ENCODE peak calls at places on chromosomes 16 and 17, in ten cellular contexts. C is IMR-90, E is progenitor cell of endocrine pancreas, N is neural crest cell, J is B cell, Q is AG09309, H is type B pancreatic cell, Z is tibial artery, S is retinal pigment epithelial cell, W is WTC11. A is an unnamed sample.

GRCh38 chr17:40316571-40317344 is 7.8 kb downstream of the RARA start:
- DNase-seq in E (no peak), N (peak), W (peak), Q (no peak), Z (peak), S (no peak), J (no peak), H (no peak), C (peak), A (peak)

GRCh38 chr16:56708821-56709685 is 20.9 kb upstream of the NUP93 start:
- DNase-seq in J (no peak), W (no peak), E (no peak), S (no peak), C (no peak), Z (no peak), N (no peak), H (no peak), Q (no peak), A (no peak)

GRCh38 chr16:12484987-12485386 is 318.7 kb downstream of the CPPED1 start:
- DNase-seq in Z (no peak), H (no peak), Q (no peak), C (no peak), W (no peak), S (no peak), E (no peak), N (no peak), J (no peak), A (no peak)

GRCh38 chr16:85138825-85139627 is 26.8 kb upstream of the CIBAR2 start:
- DNase-seq in Z (no peak), W (no peak), E (no peak), H (no peak), N (no peak), J (no peak), S (no peak), C (no peak), Q (no peak), A (no peak)

GRCh38 chr16:23969468-23970297 is 133.9 kb downstream of the PRKCB start:
- DNase-seq in S (no peak), N (no peak), C (no peak), Q (no peak), W (no peak), Z (no peak), H (no peak), E (no peak), J (no peak), A (no peak)

GRCh38 chr17:74212262-74212912 is 984 bp upstream of the TTYH2 start:
- DNase-seq in Z (no peak), S (no peak), J (peak), C (no peak), Q (no peak), H (no peak), N (no peak), W (peak), E (no peak), A (peak)

GRCh38 chr17:70365098-70365583 is 195.8 kb downstream of the KCNJ2 start:
- DNase-seq in S (no peak), E (no peak), J (no peak), C (peak), W (no peak), H (no peak), Q (no peak), Z (no peak), N (no peak), A (peak)

GRCh38 chr17:69144621-69145255 is 3.0 kb upstream of the ABCA6 start:
- DNase-seq in S (no peak), H (no peak), N (no peak), W (no peak), C (no peak), Q (no peak), J (no peak), E (no peak), Z (no peak), A (no peak)

GRCh38 chr16:25553711-25554436 is 137.9 kb upstream of the HS3ST4 start:
- DNase-seq in W (no peak), N (no peak), Q (no peak), C (peak), S (no peak), J (no peak), Z (no peak), E (no peak), H (no peak), A (peak)

GRCh38 chr17:1237471-1237870 is 32.8 kb upstream of the BHLHA9 start:
- DNase-seq in J (no peak), E (no peak), C (no peak), W (no peak), N (no peak), Z (no peak), Q (no peak), S (no peak), H (no peak), A (no peak)

GRCh38 chr17:48492401-48493298 is 38.2 kb downstream of the HOXB1 start:
- DNase-seq in E (peak), H (peak), Z (no peak), W (peak), J (peak), C (peak), N (peak), S (no peak), Q (no peak), A (peak)

GRCh38 chr17:15240617-15241016 is 24.5 kb downstream of the PMP22 start:
- DNase-seq in H (no peak), J (no peak), C (peak), N (no peak), W (no peak), Q (no peak), Z (no peak), E (no peak), S (no peak), A (no peak)

GRCh38 chr16:71630808-71631207 is 4.8 kb downstream of the MARVELD3 start:
- DNase-seq in W (no peak), N (no peak), Q (no peak), H (no peak), J (no peak), Z (no peak), C (no peak), S (peak), E (no peak), A (no peak)

GRCh38 chr17:9252525-9252924 is 231.2 kb downstream of the NTN1 start:
- DNase-seq in E (no peak), C (no peak), Z (no peak), H (no peak), Q (no peak), N (no peak), S (no peak), W (no peak), J (no peak), A (no peak)

GRCh38 chr16:50884066-50884860 is 142.4 kb downstream of the CYLD start:
- DNase-seq in C (no peak), N (peak), H (no peak), J (peak), Z (no peak), E (no peak), S (no peak), Q (no peak), W (peak), A (no peak)

GRCh38 chr16:71883193-71883848 is 661 bp downstream of the ZNF821 start:
- DNase-seq in W (peak), J (peak), E (peak), C (peak), N (peak), H (peak), Q (no peak), Z (no peak), S (no peak), A (no peak)

GRCh38 chr17:76384987-76385891 is 830 bp downstream of the SPHK1 start:
- DNase-seq in J (no peak), H (no peak), Z (peak), E (no peak), Q (no peak), S (no peak), C (peak), W (peak), N (peak), A (peak)

GRCh38 chr17:41962111-41962510 is 4.5 kb upstream of the CNP start:
- DNase-seq in N (no peak), J (no peak), S (no peak), C (no peak), H (no peak), Q (no peak), W (no peak), Z (no peak), E (no peak), A (no peak)

GRCh38 chr17:41957869-41958231 is 8.7 kb upstream of the CNP start:
- DNase-seq in S (no peak), C (no peak), N (no peak), J (no peak), E (no peak), Z (no peak), Q (no peak), W (no peak), H (no peak), A (no peak)

GRCh38 chr17:41957058-41957868 is 9.3 kb upstream of the CNP start:
- DNase-seq in S (no peak), N (no peak), Z (no peak), W (peak), C (peak), E (no peak), Q (no peak), H (no peak), J (no peak), A (peak)

GRCh38 chr17:41959030-41959335 is 7.6 kb upstream of the CNP start:
- DNase-seq in C (peak), E (no peak), Z (no peak), H (no peak), J (no peak), Q (no peak), N (no peak), S (no peak), W (no peak), A (no peak)

DNA sequence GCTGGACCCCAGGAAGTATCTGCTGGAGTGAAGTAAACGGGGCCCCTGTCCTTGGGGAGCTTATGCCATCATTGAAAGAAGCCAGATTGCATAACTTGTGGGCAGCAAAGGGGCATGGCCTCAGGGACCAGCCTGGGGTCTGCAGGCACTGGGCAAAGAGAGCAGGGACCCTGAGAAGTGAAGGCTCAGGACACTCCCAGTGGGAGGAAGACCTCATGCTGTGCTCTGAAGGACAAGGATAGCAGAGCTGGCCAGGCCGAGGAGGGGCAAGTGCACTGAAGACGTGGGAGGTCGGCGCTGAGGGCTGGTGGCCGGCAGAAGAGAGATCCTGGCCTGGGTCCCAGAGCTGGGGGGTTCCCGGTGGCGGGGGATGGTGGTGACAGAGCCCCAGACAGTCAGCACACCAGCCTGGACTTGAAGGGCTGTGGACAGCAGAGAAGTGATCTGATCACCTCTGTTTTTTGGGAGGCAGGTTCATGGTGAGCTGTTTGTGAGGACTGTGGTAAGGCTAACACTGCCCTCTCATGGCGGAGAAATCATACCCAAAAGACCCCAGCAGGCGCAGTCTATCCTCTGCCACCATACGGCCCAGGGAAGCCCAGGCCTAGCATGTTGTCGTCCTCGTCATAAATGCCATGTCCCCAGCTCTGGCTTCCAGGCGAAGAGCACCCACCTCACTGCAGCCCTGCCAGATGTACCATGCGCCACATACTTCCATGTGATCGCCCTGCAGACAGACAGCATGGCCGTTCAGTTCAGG is 7.1 kb upstream of the CNP start:
- DNase-seq in Q (no peak), N (peak), S (no peak), J (no peak), Z (no peak), E (no peak), H (no peak), W (peak), C (peak), A (peak)
- TF ChIP-seq CTCF in Q (peak), N (peak), S (peak), J (no peak), Z (no peak), E (peak), H (peak), W (no peak), C (peak), A (peak)

GRCh38 chr17:22514767-22515320 is 822.5 kb downstream of the KCNJ18 start:
- DNase-seq in Z (no peak), J (no peak), W (no peak), C (no peak), E (no peak), H (no peak), Q (no peak), S (no peak), N (no peak), A (no peak)

GRCh38 chr17:22515599-22515998 is 823.3 kb downstream of the KCNJ18 start:
- DNase-seq in Z (no peak), S (no peak), E (no peak), H (no peak), W (no peak), J (no peak), C (no peak), N (no peak), Q (no peak), A (no peak)

GRCh38 chr17:22518185-22518584 is 825.9 kb downstream of the KCNJ18 start:
- DNase-seq in H (no peak), Z (no peak), S (no peak), C (no peak), W (no peak), Q (no peak), J (no peak), N (no peak), E (no peak), A (no peak)

GRCh38 chr17:22516861-22517636 is 824.7 kb downstream of the KCNJ18 start:
- DNase-seq in E (no peak), C (no peak), S (no peak), W (no peak), Q (no peak), J (no peak), H (peak), Z (no peak), N (no peak), A (no peak)

GRCh38 chr17:22517716-22518115 is 825.4 kb downstream of the KCNJ18 start:
- DNase-seq in S (no peak), Q (no peak), C (no peak), J (no peak), W (no peak), E (no peak), N (no peak), H (no peak), Z (no peak), A (no peak)
- TF ChIP-seq CTCF in S (no peak), Q (no peak), C (no peak), J (no peak), W (no peak), E (no peak), N (no peak), H (no peak), Z (no peak), A (no peak)

DNA sequence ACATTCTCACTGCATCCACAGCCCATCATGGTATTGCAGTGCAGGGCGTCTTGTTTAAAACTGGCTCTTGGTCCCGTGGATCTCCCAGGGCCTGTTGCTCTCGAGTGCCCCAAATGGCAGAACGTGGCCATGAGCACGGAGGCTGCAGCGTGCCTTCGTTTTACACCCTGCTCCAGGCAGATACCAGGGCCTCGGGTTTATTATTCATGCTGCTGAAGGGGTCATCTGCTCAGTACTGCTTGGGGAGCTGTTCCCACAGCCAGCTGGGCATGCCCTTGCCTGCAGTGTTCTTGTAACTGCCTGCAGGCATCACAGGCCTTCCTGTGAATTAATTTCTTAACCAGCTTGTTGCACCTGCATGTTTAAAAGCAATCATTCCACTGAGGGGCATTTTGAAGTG is 129.7 kb upstream of the CHMP6 start:
- DNase-seq in N (peak), S (no peak), Z (no peak), C (peak), J (no peak), H (no peak), E (no peak), Q (no peak), W (no peak), A (peak)
- TF ChIP-seq CTCF in N (peak), S (peak), Z (peak), C (peak), J (no peak), H (peak), E (peak), Q (peak), W (no peak), A (peak)

DNA sequence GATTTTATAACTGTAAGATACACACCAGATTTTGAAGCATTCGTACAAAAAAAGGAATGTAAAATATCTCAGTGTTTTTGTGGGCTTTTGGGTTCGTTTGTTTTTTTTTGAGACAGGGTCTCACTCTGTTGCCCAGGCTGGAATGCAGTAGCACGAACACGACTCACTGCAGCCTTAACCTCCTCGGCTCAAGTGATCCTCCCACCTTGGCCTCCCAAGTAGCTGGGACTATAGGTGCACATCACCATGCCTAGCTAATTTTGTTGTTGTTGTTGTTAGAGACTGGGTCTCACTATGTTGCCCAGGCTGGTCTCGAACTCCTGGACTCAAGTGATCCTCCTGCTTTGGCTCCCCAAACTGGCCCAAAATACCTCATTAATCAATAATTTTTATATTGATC is 15.9 kb downstream of the STAT5B start:
- DNase-seq in S (no peak), E (no peak), W (no peak), C (no peak), Z (no peak), J (no peak), Q (no peak), N (no peak), H (no peak), A (no peak)
- TF ChIP-seq CTCF in S (no peak), E (no peak), W (no peak), C (no peak), Z (no peak), J (no peak), Q (no peak), N (no peak), H (no peak), A (no peak)

GRCh38 chr16:89357055-89357454 is 133.3 kb downstream of the ANKRD11 start:
- DNase-seq in J (no peak), N (no peak), C (no peak), W (no peak), S (no peak), Z (no peak), E (no peak), Q (no peak), H (no peak), A (no peak)
- TF ChIP-seq CTCF in J (no peak), N (no peak), C (no peak), W (no peak), S (peak), Z (no peak), E (no peak), Q (no peak), H (no peak), A (no peak)

GRCh38 chr17:17401271-17401781 is 75.5 kb upstream of the MED9 start:
- DNase-seq in E (no peak), J (no peak), N (no peak), Q (no peak), W (peak), H (no peak), C (no peak), Z (no peak), S (no peak), A (no peak)
- TF ChIP-seq CTCF in E (no peak), J (no peak), N (peak), Q (no peak), W (peak), H (no peak), C (peak), Z (no peak), S (peak), A (no peak)

DNA sequence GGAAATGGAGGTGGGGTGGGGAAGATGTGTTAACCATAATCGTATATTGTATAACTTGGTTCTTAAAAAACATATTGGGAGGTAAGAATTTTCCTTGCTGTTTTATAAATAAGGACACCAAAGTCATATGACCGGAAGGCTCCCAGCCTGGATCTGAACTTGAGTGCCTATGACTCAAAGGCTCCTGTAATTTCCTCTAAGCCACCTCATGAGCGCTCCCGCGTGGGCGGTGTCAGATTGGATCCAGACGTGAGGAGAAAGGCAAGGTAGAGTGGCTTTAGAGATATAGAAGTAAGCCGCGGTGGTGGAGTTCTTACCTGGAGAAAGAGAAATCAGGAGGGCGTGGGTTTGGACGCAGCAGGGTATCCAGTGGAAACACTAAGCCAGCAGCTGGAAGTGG is 196.2 kb upstream of the NLRP1 start:
- DNase-seq in Q (no peak), Z (no peak), J (no peak), C (peak), E (no peak), W (no peak), N (no peak), H (no peak), S (no peak), A (no peak)
- TF ChIP-seq CTCF in Q (no peak), Z (no peak), J (no peak), C (no peak), E (no peak), W (no peak), N (no peak), H (no peak), S (no peak), A (no peak)

GRCh38 chr17:28746611-28747045 is 2.8 kb downstream of the TRAF4 start:
- DNase-seq in N (no peak), W (peak), J (peak), C (no peak), Z (no peak), S (peak), E (no peak), H (no peak), Q (no peak), A (peak)
- TF ChIP-seq CTCF in N (no peak), W (no peak), J (no peak), C (no peak), Z (no peak), S (no peak), E (no peak), H (no peak), Q (no peak), A (no peak)

GRCh38 chr17:44598932-44599297 is 41.6 kb downstream of the FZD2 start:
- DNase-seq in S (no peak), Q (no peak), C (no peak), W (no peak), Z (no peak), J (no peak), H (no peak), E (no peak), N (no peak), A (no peak)

GRCh38 chr17:44601574-44602372 is 44.5 kb downstream of the FZD2 start:
- DNase-seq in N (no peak), Q (no peak), H (no peak), W (no peak), Z (no peak), E (no peak), J (no peak), S (no peak), C (peak), A (no peak)

GRCh38 chr17:44595216-44595775 is 38.0 kb downstream of the FZD2 start:
- DNase-seq in Q (no peak), W (no peak), Z (no peak), E (no peak), S (peak), J (no peak), H (no peak), N (no peak), C (no peak), A (no peak)

GRCh38 chr17:44599298-44600175 is 42.3 kb downstream of the FZD2 start:
- DNase-seq in W (no peak), Z (peak), Q (peak), E (no peak), N (no peak), C (peak), S (peak), J (no peak), H (no peak), A (peak)

DNA sequence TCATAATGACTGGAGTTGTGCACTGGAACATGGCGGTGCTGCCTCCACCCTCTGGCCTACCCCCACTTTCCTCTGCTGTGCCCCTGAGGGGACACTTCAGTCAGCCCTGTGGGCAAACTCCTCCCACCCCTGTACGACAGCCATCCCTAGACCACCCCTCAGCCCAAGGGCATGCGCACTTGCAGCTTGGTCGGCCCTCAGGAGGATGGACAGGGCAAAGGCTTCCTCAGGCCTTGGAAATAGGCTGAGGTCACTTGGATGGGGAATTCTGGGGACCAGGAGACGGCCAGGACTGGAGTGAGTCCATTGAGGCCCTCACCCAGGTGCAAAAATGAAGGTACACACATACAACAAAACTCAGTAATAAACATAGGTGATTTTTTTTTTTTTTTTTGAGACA is 41.0 kb downstream of the FZD2 start:
- DNase-seq in E (no peak), S (no peak), W (no peak), Q (no peak), H (no peak), Z (no peak), C (no peak), N (no peak), J (no peak), A (no peak)
- TF ChIP-seq CTCF in E (no peak), S (no peak), W (no peak), Q (no peak), H (no peak), Z (no peak), C (no peak), N (no peak), J (no peak), A (no peak)

A was measured in fibroblast of villous mesenchyme.